ENCODE peak calls at places on chromosomes 16 and 17, in seven cellular contexts. A, D, X, L, W, R and Q are unnamed samples.

GRCh38 chr16:78240459-78241222 is 141.2 kb downstream of the WWOX start:
- DNase-seq in L (no peak), W (no peak), R (no peak), X (no peak), D (no peak), A (no peak), Q (no peak)

GRCh38 chr16:74565378-74565777 is 41.5 kb downstream of the GLG1 start:
- DNase-seq in R (no peak), L (no peak), W (no peak), A (no peak), X (peak; percentile 25), D (no peak), Q (no peak)

GRCh38 chr16:73062640-73063283 is 14.8 kb upstream of the ZFHX3 start:
- DNase-seq in D (no peak), W (no peak), A (no peak), R (no peak), X (no peak), L (no peak), Q (no peak)

GRCh38 chr17:83058478-83059167 is 20.8 kb upstream of the METRNL start:
- DNase-seq in L (no peak), A (peak; percentile 37), W (peak; percentile 1), R (no peak), X (no peak), D (no peak), Q (no peak)

GRCh38 chr16:53435066-53435688 is 906 bp downstream of the RBL2 start:
- DNase-seq in R (peak; percentile 90), X (peak; percentile 74), D (peak; percentile 89), A (peak; percentile 91), L (peak; percentile 73), W (peak; percentile 83), Q (peak; percentile 94)

GRCh38 chr17:76981545-76982295 is 113.5 kb downstream of the MGAT5B start:
- DNase-seq in R (no peak), D (no peak), X (no peak), L (no peak), W (no peak), A (no peak), Q (no peak)

GRCh38 chr16:66937725-66938337 is 2.5 kb downstream of the CES2 start:
- DNase-seq in A (no peak), D (no peak), W (no peak), R (no peak), X (no peak), L (no peak), Q (no peak)

GRCh38 chr17:1491406-1492248 is 859 bp downstream of the MYO1C start:
- DNase-seq in W (no peak), X (peak; percentile 87), A (peak; percentile 83), R (peak; percentile 63), D (no peak), L (no peak), Q (peak; percentile 52)

GRCh38 chr17:81039096-81039495 is 4.1 kb downstream of the BAIAP2 start:
- DNase-seq in X (peak; percentile 19), R (no peak), W (no peak), A (no peak), L (no peak), D (no peak), Q (no peak)

GRCh38 chr16:81473561-81473960 is 29.0 kb downstream of the CMIP start:
- DNase-seq in D (peak; percentile 54), X (no peak), R (peak; percentile 53), L (no peak), W (no peak), A (no peak), Q (no peak)

GRCh38 chr17:788551-788950 is 6.4 kb downstream of the MRM3 start:
- DNase-seq in W (no peak), L (no peak), D (no peak), A (no peak), X (no peak), R (no peak), Q (no peak)

GRCh38 chr16:22253272-22253671 is 43.9 kb upstream of the POLR3E start:
- DNase-seq in X (no peak), L (no peak), W (no peak), D (no peak), R (no peak), A (no peak), Q (no peak)

GRCh38 chr17:47323382-47324223 is at the start of gene EFCAB13:
- DNase-seq in D (peak; percentile 71), R (peak; percentile 92), A (peak; percentile 96), W (peak; percentile 84), X (peak; percentile 95), L (peak; percentile 54), Q (peak; percentile 94)

GRCh38 chr16:64975821-64976220 is 146.0 kb downstream of the CDH11 start:
- DNase-seq in A (no peak), X (no peak), D (no peak), L (no peak), W (no peak), R (no peak), Q (no peak)

GRCh38 chr17:8698142-8699050 is 46.2 kb downstream of the CCDC42 start:
- DNase-seq in X (peak; percentile 44), A (peak; percentile 48), R (peak; percentile 61), D (peak; percentile 79), W (no peak), L (no peak), Q (peak; percentile 75)

GRCh38 chr16:11093578-11094074 is 149.3 kb downstream of the CLEC16A start:
- DNase-seq in R (no peak), W (no peak), X (no peak), D (no peak), A (no peak), L (no peak), Q (no peak)

GRCh38 chr17:80221401-80221800 is 1.2 kb downstream of the SLC26A11 start:
- DNase-seq in L (no peak), R (peak; percentile 56), A (no peak), X (no peak), W (no peak), D (no peak), Q (no peak)

GRCh38 chr16:49834496-49835009 is 21.4 kb downstream of the ZNF423 start:
- DNase-seq in D (no peak), X (no peak), L (no peak), W (no peak), A (no peak), R (no peak), Q (peak; percentile 82)

GRCh38 chr17:59361916-59362810 is 30.7 kb downstream of the YPEL2 start:
- DNase-seq in R (peak; percentile 61), D (peak; percentile 93), X (no peak), A (peak; percentile 66), W (no peak), L (peak; percentile 86), Q (no peak)

GRCh38 chr17:32723310-32723955 is 153.5 kb downstream of the MYO1D start:
- DNase-seq in L (no peak), W (no peak), A (no peak), X (no peak), D (peak; percentile 7), R (no peak), Q (no peak)

GRCh38 chr16:24844101-24845030 is 1.4 kb upstream of the SLC5A11 start:
- DNase-seq in W (no peak), L (no peak), D (peak; percentile 28), R (no peak), X (peak; percentile 89), A (peak; percentile 88), Q (no peak)

GRCh38 chr16:67169642-67170167 is 633 bp upstream of the NOL3 start:
- DNase-seq in D (no peak), W (peak; percentile 20), L (no peak), A (no peak), R (peak; percentile 46), X (peak; percentile 42), Q (peak; percentile 60)

GRCh38 chr17:27236710-27237315 is 57.1 kb upstream of the WSB1 start:
- DNase-seq in A (peak; percentile 95), D (peak; percentile 75), W (peak; percentile 98), R (peak; percentile 87), X (peak; percentile 74), L (no peak), Q (peak; percentile 91)

GRCh38 chr17:9968881-9969280 is 63.8 kb upstream of the RCVRN start:
- DNase-seq in D (peak; percentile 91), R (no peak), X (no peak), W (no peak), L (no peak), A (no peak), Q (no peak)

GRCh38 chr17:9969301-9969935 is 64.3 kb upstream of the RCVRN start:
- DNase-seq in L (no peak), D (no peak), A (no peak), X (no peak), R (no peak), W (no peak), Q (no peak)

GRCh38 chr17:9973689-9974459 is 68.8 kb upstream of the RCVRN start:
- DNase-seq in D (no peak), A (no peak), W (no peak), X (no peak), L (no peak), R (no peak), Q (no peak)

GRCh38 chr17:9974460-9975381 is 69.7 kb upstream of the RCVRN start:
- DNase-seq in W (no peak), R (no peak), X (no peak), A (no peak), D (no peak), L (no peak), Q (no peak)

DNA sequence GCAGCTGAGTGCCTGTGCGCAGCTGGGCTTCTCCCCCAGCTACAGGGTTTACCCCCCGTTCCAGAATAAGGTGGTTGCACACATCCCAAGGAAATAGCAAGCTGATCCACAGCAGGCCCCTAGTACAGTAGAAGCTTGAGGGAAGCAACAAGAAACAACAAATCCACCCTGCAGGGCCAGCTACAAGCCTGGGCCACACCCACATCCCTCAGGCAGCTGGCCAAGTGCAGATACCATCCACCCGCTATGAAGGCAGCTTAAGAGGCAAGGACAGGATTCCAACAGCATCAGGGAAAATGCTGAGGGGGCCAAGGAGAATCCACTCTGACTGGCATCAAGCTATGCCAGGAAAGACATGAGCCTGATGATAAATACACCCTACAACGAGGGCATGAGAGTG is 66.9 kb upstream of the RCVRN start:
- DNase-seq in R (peak; percentile 41), L (no peak), W (peak; percentile 68), A (peak; percentile 62), D (peak; percentile 44), X (no peak), Q (peak; percentile 87)
- H3K27ac ChIP-seq in R (no peak overlapping the region), L (no peak overlapping the region), W (no peak overlapping the region), A (no peak overlapping the region), D (no peak overlapping the region), X (no peak overlapping the region), Q (no peak overlapping the region)

GRCh38 chr17:75665981-75666380 is 973 bp downstream of the RECQL5 start:
- DNase-seq in R (no peak), L (no peak), X (no peak), W (no peak), A (no peak), D (no peak), Q (no peak)
- H3K4me3 ChIP-seq in R (no peak overlapping the region), L (peak overlapping the region; percentile 79), X (peak overlapping the region; percentile 85), W (no peak overlapping the region), A (no peak overlapping the region), D (peak overlapping the region; percentile 79), Q (peak overlapping the region; percentile 84)

DNA sequence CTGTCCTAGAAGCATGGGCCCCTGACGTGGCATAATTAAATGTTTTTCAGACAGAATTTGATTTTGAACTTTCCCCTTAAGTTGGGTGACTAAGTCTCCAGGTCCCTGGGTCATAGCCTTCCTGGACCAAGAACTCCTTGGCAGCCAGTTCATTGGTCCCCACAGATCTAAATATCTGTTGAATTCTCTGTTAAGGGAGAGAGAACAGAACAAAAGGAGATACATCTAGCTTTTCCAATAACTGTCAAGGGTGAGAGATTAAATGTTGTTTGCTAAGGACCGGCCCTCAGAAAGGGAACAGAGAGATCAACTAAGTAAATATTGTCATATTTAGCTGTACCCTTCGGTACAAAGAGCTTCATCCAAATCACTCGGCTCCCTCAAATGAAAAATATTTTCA is 78.2 kb upstream of the NOL11 start:
- DNase-seq in A (no peak), D (no peak), X (no peak), W (no peak), L (no peak), R (peak; percentile 9), Q (no peak)
- TF ChIP-seq POLR2A in A (no peak), D (no peak), X (no peak), W (no peak), L (no peak), R (no peak), Q (no peak)

GRCh38 chr16:8798174-8798527 is 512 bp downstream of the PMM2 start:
- DNase-seq in A (no peak), X (peak; percentile 79), D (peak; percentile 36), W (no peak), L (no peak), R (peak; percentile 37), Q (no peak)
- H3K27ac ChIP-seq in A (peak overlapping the region; percentile 85), X (peak overlapping the region; percentile 88), D (peak overlapping the region; percentile 93), W (peak overlapping the region; percentile 85), L (peak overlapping the region; percentile 84), R (peak overlapping the region; percentile 67), Q (no peak overlapping the region)